ENCODE peak calls at places on chromosomes 12 and 14, in six cellular contexts. W is IMR-90, N is H9, D is mesenchymal stem cell, L is trophoblast cell, B is H1. F is an unnamed sample.

GRCh38 chr12:57902371-57903042 is 38.9 kb upstream of the ATP23 start:
- DNase-seq in L (no peak), N (no peak), W (peak), D (peak), B (no peak), F (no peak)

GRCh38 chr14:50763386-50764007 is 67.5 kb downstream of the NIN start:
- DNase-seq in L (no peak), W (peak), B (no peak), N (no peak), D (peak), F (no peak)

GRCh38 chr12:11765817-11766794 is 116.6 kb downstream of the ETV6 start:
- DNase-seq in N (no peak), D (peak), L (no peak), W (peak), B (no peak), F (no peak)

GRCh38 chr14:63465347-63465746 is 77.8 kb downstream of the PPP2R5E start:
- DNase-seq in D (no peak), L (no peak), N (no peak), B (no peak), W (no peak), F (no peak)

GRCh38 chr12:122137681-122138080 is 36.3 kb downstream of the IL31 start:
- DNase-seq in N (peak), D (no peak), B (peak), W (no peak), L (peak), F (no peak)

GRCh38 chr12:124184456-124184855 is 110.4 kb upstream of the RFLNA start:
- DNase-seq in N (no peak), D (no peak), L (no peak), B (no peak), W (no peak), F (no peak)

GRCh38 chr12:76346798-76347420 is 1.3 kb downstream of the BBS10 start:
- DNase-seq in L (no peak), W (peak), B (no peak), D (peak), N (no peak), F (no peak)

GRCh38 chr12:42961395-42961794 is 371.8 kb upstream of the PRICKLE1 start:
- DNase-seq in N (no peak), D (no peak), B (no peak), L (no peak), W (peak), F (no peak)

GRCh38 chr14:23405516-23406025 is 2.5 kb downstream of the MYH6 start:
- DNase-seq in N (no peak), B (no peak), L (no peak), D (no peak), W (no peak), F (no peak)

GRCh38 chr14:102272392-102272791 is 32.6 kb downstream of the MOK start:
- DNase-seq in B (no peak), D (no peak), W (peak), L (no peak), N (no peak), F (no peak)

GRCh38 chr14:65958664-65959562 is 527.3 kb upstream of the CCDC196 start:
- DNase-seq in W (peak), D (peak), B (peak), N (no peak), L (no peak), F (peak)

GRCh38 chr12:125239563-125239962 is 174.3 kb downstream of the AACS start:
- DNase-seq in B (no peak), L (no peak), N (no peak), W (no peak), D (no peak), F (no peak)

GRCh38 chr12:31961137-31961536 is 1.9 kb downstream of the RESF1 start:
- DNase-seq in L (no peak), D (no peak), W (no peak), B (no peak), N (no peak), F (no peak)

GRCh38 chr12:77377116-77377515 is 311.7 kb upstream of the E2F7 start:
- DNase-seq in B (no peak), W (peak), N (no peak), D (peak), L (no peak), F (no peak)

GRCh38 chr14:77043984-77044485 is 15.5 kb upstream of the IRF2BPL start:
- DNase-seq in N (no peak), D (no peak), L (peak), B (no peak), W (no peak), F (no peak)

GRCh38 chr14:29663281-29663801 is 264.3 kb downstream of the PRKD1 start:
- DNase-seq in L (no peak), D (no peak), W (no peak), N (peak), B (no peak), F (no peak)

GRCh38 chr14:61515436-61516124 is 179.7 kb upstream of the HIF1A start:
- DNase-seq in D (no peak), B (no peak), W (no peak), N (no peak), L (no peak), F (no peak)

GRCh38 chr14:85789506-85789905 is 259.6 kb downstream of the FLRT2 start:
- DNase-seq in L (no peak), D (no peak), W (no peak), N (no peak), B (no peak), F (no peak)

GRCh38 chr12:96425973-96426372 is 25.7 kb upstream of the CDK17 start:
- DNase-seq in N (no peak), D (peak), W (peak), B (no peak), L (no peak), F (no peak)

GRCh38 chr12:16607895-16608294 is 1.9 kb upstream of the LMO3 start:
- DNase-seq in N (no peak), W (no peak), D (no peak), B (no peak), L (no peak), F (no peak)

GRCh38 chr12:94553130-94553519 is 93.5 kb upstream of the CEP83 start:
- DNase-seq in L (peak), N (no peak), B (no peak), W (peak), D (peak), F (no peak)

GRCh38 chr14:85463512-85463911 is 66.4 kb upstream of the FLRT2 start:
- DNase-seq in B (no peak), N (no peak), D (no peak), L (no peak), W (no peak), F (no peak)

GRCh38 chr14:37591941-37592287 is 3.1 kb downstream of the FOXA1 start:
- DNase-seq in W (no peak), D (peak), B (peak), N (no peak), L (no peak), F (no peak)

GRCh38 chr12:67413577-67413976 is 144.4 kb downstream of the CAND1 start:
- DNase-seq in W (no peak), L (peak), B (no peak), N (no peak), D (no peak), F (no peak)

GRCh38 chr12:81221681-81222080 is 143.8 kb downstream of the ACSS3 start:
- DNase-seq in N (no peak), W (no peak), B (no peak), L (no peak), D (no peak), F (no peak)

GRCh38 chr12:104691661-104692334 is 235.1 kb downstream of the CHST11 start:
- DNase-seq in B (no peak), W (no peak), D (no peak), N (no peak), L (no peak), F (no peak)

DNA sequence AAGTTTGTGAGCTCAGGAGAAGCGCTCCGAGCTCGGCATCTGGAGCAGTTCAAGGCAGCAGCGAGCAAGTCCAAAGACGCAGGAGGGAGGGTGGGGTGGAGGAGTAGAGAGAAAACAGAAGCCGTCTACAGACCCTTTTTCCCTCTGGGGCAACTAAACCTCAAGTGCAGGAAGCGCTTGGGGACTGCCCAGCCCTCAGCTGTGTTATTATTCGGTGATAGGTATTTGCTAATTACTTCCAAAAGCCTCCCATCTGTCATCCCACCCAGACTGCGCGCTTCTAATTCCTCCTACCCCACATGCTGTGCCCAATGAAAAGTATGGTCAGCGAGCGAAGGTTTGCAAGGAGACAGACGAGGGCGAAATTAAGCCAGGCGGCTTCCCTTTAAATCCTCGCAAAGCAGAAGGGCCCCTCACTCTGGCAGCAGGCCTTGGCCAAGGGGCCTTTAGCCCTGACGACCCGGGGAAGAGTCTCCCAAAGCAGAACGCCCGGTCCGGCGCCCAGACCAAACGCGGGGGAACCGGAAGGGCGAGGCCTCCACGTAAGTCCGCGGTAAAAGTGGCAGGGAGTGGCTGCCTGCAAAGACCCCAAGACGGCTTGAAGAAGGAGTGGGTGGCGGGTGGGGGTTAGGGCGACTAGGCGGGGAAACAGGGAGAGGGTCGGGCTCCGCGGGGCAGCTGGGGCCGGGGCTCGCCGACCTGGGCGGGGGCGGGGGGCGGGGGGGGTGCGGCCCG is 502 bp upstream of the CD9 start:
- DNase-seq in N (peak), D (peak), W (no peak), B (peak), L (no peak), F (no peak)
- H3K4ac ChIP-seq in N (no peak), D (no peak), W (peak), B (no peak), L (peak), F (no peak)

GRCh38 chr12:120438495-120439198 is 734 bp downstream of the COX6A1 start:
- DNase-seq in W (no peak), D (peak), N (no peak), B (no peak), L (no peak), F (no peak)

GRCh38 chr12:120437735-120438494 is at the start of gene COX6A1:
- DNase-seq in L (peak), N (peak), W (peak), B (peak), D (peak), F (peak)

GRCh38 chr12:120429368-120429767 is 8.5 kb upstream of the COX6A1 start:
- DNase-seq in D (no peak), L (no peak), N (no peak), W (no peak), B (no peak), F (no peak)

GRCh38 chr12:120428597-120429206 is 9.2 kb upstream of the COX6A1 start:
- DNase-seq in W (no peak), B (no peak), D (no peak), L (no peak), N (no peak), F (no peak)

GRCh38 chr12:120432772-120433525 is 5.0 kb upstream of the COX6A1 start:
- DNase-seq in B (no peak), N (no peak), D (no peak), L (no peak), W (no peak), F (no peak)
- H2AFZ ChIP-seq in B (no peak), N (no peak), D (no peak), L (no peak), W (no peak), F (peak)

DNA sequence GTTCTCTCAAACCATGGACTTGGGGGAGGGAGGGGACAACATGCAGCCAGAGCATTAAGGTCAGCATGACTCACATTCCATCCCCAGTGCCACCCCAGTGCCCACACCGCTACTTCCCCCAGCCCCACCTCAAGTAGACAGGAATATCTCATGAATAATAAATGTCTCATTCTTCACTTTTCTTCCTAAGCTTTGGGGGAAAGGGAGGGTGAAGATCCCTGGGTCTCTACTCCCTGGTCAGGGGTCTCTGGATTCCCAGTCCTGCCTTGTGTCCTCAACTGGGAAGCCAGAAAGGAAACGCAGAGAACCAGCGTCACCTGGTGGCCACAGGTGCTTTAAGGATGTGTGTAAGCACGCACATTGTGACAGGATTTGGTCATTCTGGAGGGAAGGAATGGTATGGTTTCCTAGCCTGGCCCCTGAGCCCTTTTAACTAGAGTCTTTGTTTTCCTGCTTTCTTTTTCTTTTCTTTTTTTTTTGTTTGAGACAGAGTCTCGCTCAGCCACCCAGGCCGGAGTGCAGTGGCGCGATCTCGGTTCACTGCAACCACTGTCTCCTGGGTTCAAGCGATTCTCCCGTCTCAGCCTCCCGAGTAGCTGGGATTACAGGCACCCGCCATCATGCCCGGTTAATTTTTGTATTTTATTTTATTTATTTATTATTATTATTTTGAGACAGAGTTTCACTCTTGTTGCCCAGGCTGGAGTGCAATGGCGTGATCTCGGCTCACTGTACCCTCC is 3.4 kb downstream of the GPR84 start:
- DNase-seq in W (peak), B (peak), L (peak), D (peak), N (peak), F (peak)
- H3K4ac ChIP-seq in W (peak), B (no peak), L (no peak), D (no peak), N (no peak), F (no peak)

DNA sequence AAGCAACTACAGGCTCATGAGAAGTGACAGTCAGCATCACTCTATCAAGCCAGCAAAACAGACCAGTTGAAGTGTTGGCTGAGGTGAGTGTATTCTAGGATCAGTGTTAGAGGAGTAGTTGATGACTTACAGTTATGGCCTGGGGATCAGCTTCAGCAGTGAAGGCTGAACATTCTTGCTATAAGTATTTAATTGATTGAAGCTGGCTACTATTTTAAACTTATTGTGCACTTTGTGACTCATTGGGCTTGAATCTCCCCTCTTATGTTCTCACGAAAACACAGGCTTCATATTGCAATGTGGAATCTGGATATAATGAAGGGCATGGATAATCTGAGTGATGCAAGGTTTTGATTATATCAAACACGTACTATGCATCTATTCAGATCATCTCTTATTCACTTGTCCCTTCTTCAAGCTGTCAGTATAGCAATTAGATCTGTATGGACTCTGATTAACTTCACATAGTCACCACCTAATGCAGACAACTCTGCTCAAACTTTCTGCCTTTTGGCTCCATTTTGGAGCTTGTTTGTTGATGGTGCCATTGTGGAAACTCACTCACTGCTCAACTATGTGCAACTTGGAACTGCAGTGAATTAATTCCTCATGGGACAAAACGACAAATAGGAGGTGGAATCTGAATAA is 309.2 kb downstream of the SLC16A7 start:
- DNase-seq in B (no peak), W (peak), D (no peak), N (no peak), L (no peak), F (no peak)
- H2AFZ ChIP-seq in B (no peak), W (no peak), D (no peak), N (no peak), L (no peak), F (no peak)

GRCh38 chr12:116431677-116432300 is 127.4 kb upstream of the MAP1LC3B2 start:
- DNase-seq in D (no peak), N (no peak), B (no peak), W (no peak), L (peak), F (no peak)
- H3K4ac ChIP-seq in D (no peak), N (no peak), B (no peak), W (no peak), L (no peak), F (no peak)

DNA sequence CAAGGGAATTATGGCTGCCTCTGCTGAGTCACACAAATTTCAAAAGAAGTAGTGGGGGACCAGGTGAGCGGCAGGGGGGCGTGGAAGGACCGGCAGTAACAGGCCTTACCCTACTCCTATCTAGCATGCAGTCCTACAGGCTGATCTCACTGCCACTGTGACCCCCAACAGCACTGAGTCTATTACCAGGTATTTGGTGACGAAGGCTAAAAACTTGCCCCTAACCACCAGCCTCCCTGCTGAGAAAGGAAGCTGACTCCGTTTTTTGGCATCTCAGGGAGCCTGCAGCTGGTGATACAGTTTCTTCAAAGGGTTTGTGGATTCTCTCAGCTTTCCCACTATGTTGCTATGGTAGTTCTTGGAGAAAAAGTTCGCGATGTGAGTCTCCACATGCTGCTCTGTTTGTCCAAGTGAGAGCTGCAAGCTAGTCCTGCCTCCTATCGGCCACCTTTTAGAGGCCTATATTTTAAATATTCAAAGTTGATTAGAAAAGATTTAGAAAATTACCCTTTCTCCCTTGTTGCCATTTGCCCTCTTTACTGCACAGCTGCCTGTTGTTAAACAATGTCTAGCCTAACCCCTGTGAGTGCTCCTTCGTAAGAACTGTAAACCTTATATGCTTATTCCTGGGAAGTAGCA is 57.1 kb upstream of the SLCO1B1 start:
- DNase-seq in N (peak), D (no peak), L (peak), B (no peak), W (no peak), F (no peak)
- H2AFZ ChIP-seq in N (no peak), D (no peak), L (no peak), B (peak), W (no peak), F (no peak)

F was measured in neuronal stem cell.